ENCODE peak calls at places on chromosomes 6 and 20, in eight cellular contexts. E is ascending aorta; F is SW480; N is HS-27A; X is activated effector memory CD4-positive, alpha-beta T cell treated with Interleukin-2 at 50 U/mL for 16 hours; V is cardiac muscle cell; I is adrenal gland; T is cardiac septum. C is an unnamed sample.

GRCh38 chr6:138038148-138038870 is 68.9 kb downstream of the PERP start:
- DNase-seq in E (no peak), F (no peak), N (no peak), X (no peak), V (no peak), I (no peak), T (no peak), C (no peak)

GRCh38 chr6:151052021-151052646 is 186.6 kb downstream of the MTHFD1L start:
- DNase-seq in E (no peak), F (no peak), N (no peak), X (no peak), V (no peak), I (no peak), T (no peak), C (no peak)

GRCh38 chr6:52725133-52725529 is 38.1 kb downstream of the GSTA2 start:
- DNase-seq in E (no peak), F (no peak), N (no peak), X (no peak), V (no peak), I (peak), T (no peak), C (no peak)

GRCh38 chr20:51208162-51208561 is 185.3 kb upstream of the KCNG1 start:
- DNase-seq in E (no peak), F (no peak), N (no peak), X (no peak), V (no peak), I (no peak), T (peak), C (no peak)

GRCh38 chr6:10630178-10630577 is 64.2 kb downstream of the C6orf52 start:
- DNase-seq in E (no peak), F (no peak), N (no peak), X (no peak), V (no peak), I (no peak), T (no peak), C (no peak)

GRCh38 chr6:4610256-4610655 is 165.9 kb upstream of the CDYL start:
- DNase-seq in E (peak), F (peak), N (no peak), X (no peak), V (no peak), I (no peak), T (no peak), C (no peak)

GRCh38 chr20:61822396-61822795 is 243.3 kb downstream of the TAF4 start:
- DNase-seq in E (no peak), F (no peak), N (no peak), X (no peak), V (no peak), I (no peak), T (no peak), C (no peak)

GRCh38 chr6:37481793-37482192 is 17.9 kb downstream of the CCDC167 start:
- DNase-seq in E (no peak), F (no peak), N (no peak), X (no peak), V (no peak), I (no peak), T (no peak), C (no peak)

GRCh38 chr6:75098709-75099108 is 107.1 kb downstream of the COL12A1 start:
- DNase-seq in E (peak), F (peak), N (peak), X (no peak), V (no peak), I (peak), T (no peak), C (no peak)

GRCh38 chr20:63648190-63648589 is 5.0 kb downstream of the STMN3 start:
- DNase-seq in E (no peak), F (no peak), N (no peak), X (no peak), V (no peak), I (no peak), T (no peak), C (no peak)

GRCh38 chr6:40307712-40308111 is 279.5 kb downstream of the LRFN2 start:
- DNase-seq in E (no peak), F (no peak), N (no peak), X (no peak), V (no peak), I (no peak), T (no peak), C (no peak)

GRCh38 chr20:57652865-57653545 is 32.8 kb upstream of the ZBP1 start:
- DNase-seq in E (no peak), F (no peak), N (no peak), X (no peak), V (no peak), I (no peak), T (peak), C (no peak)

GRCh38 chr20:21840991-21841390 is 135.5 kb downstream of the PAX1 start:
- DNase-seq in E (no peak), F (peak), N (no peak), X (no peak), V (no peak), I (no peak), T (no peak), C (no peak)

GRCh38 chr6:142749556-142749955 is 195.4 kb downstream of the HIVEP2 start:
- DNase-seq in E (no peak), F (no peak), N (no peak), X (no peak), V (no peak), I (no peak), T (no peak), C (no peak)

C was measured in stimulated activated CD8-positive, alpha-beta memory T cell treated with anti-CD3 and anti-CD28 coated beads, Interleukin-4, amount 100 ng/mL, for 1 hour.